ENCODE peak calls at places on chromosome 2, in six cellular contexts. A is foreskin keratinocyte; H is ELF-1; D is stimulated activated naive B cell treated with anti-CD40 and anti-IgM and Interleukin-4, amounts not matched to agents 10 μg/mL and 1 μg/mL and 100 μg/mL, for 72 hours; P is GM23248; W is omental fat pad. Y is an unnamed sample.

GRCh38 chr2:11396690-11396985 is 52.2 kb upstream of the ROCK2 start:
- DNase-seq in D (no peak), H (no peak), P (no peak), A (no peak), W (no peak), Y (no peak)

GRCh38 chr2:98912957-98913915 is 22.8 kb downstream of the CRACDL start:
- DNase-seq in H (no peak), P (peak), W (no peak), A (peak), D (no peak), Y (no peak)

GRCh38 chr2:240024766-240025165 is 376 bp downstream of the NDUFA10 start:
- DNase-seq in P (peak), W (no peak), A (peak), H (peak), D (no peak), Y (peak)

GRCh38 chr2:215904101-215904500 is 109.2 kb downstream of the MREG start:
- DNase-seq in H (no peak), W (no peak), P (peak), A (peak), D (no peak), Y (no peak)

GRCh38 chr2:179218848-179219594 is 45.6 kb downstream of the SESTD1 start:
- DNase-seq in A (peak), H (peak), W (peak), D (peak), P (peak), Y (peak)

GRCh38 chr2:178909507-178909906 is 102.3 kb upstream of the TTN start:
- DNase-seq in W (no peak), H (no peak), P (no peak), A (no peak), D (no peak), Y (no peak)

GRCh38 chr2:207432471-207432870 is 97.3 kb upstream of the CREB1 start:
- DNase-seq in D (no peak), P (peak), H (no peak), W (no peak), A (no peak), Y (no peak)

GRCh38 chr2:23532311-23533013 is 147.5 kb downstream of the KLHL29 start:
- DNase-seq in P (no peak), H (peak), D (no peak), W (no peak), A (no peak), Y (no peak)

GRCh38 chr2:36415623-36416022 is 60.0 kb downstream of the CRIM1 start:
- DNase-seq in D (no peak), H (no peak), W (no peak), A (no peak), P (no peak), Y (no peak)

GRCh38 chr2:122135353-122135947 is 380.0 kb downstream of the TSN start:
- DNase-seq in W (no peak), A (no peak), H (no peak), D (no peak), P (no peak), Y (no peak)

GRCh38 chr2:131040661-131041401 is 52.4 kb downstream of the FAM168B start:
- DNase-seq in A (no peak), H (peak), P (no peak), D (no peak), W (no peak), Y (no peak)

GRCh38 chr2:82834893-82835292 is 1624.2 kb downstream of the SUCLG1 start:
- DNase-seq in W (no peak), H (no peak), A (no peak), P (no peak), D (no peak), Y (no peak)

GRCh38 chr2:132627542-132627941 is 42.5 kb downstream of the LYPD1 start:
- DNase-seq in A (no peak), H (no peak), W (no peak), D (no peak), P (peak), Y (no peak)

GRCh38 chr2:12636837-12637581 is 79.7 kb upstream of the TRIB2 start:
- DNase-seq in H (no peak), D (no peak), A (no peak), W (no peak), P (peak), Y (no peak)

GRCh38 chr2:7736646-7737305 is 819.6 kb downstream of the RNF144A start:
- DNase-seq in P (peak), H (no peak), W (no peak), A (peak), D (no peak), Y (no peak)

GRCh38 chr2:150188801-150189200 is 298.7 kb downstream of the RND3 start:
- DNase-seq in P (no peak), D (no peak), A (no peak), H (no peak), W (no peak), Y (no peak)

GRCh38 chr2:238952261-238952924 is 104.5 kb downstream of the TWIST2 start:
- DNase-seq in P (peak), D (no peak), A (no peak), W (no peak), H (no peak), Y (peak)

GRCh38 chr2:113039158-113039557 is 13.5 kb downstream of the IL36B start:
- DNase-seq in W (no peak), A (no peak), H (no peak), D (no peak), P (no peak), Y (no peak)

GRCh38 chr2:205198130-205198505 is 484.2 kb upstream of the NRP2 start:
- DNase-seq in W (no peak), A (peak), H (no peak), P (peak), D (no peak), Y (no peak)

GRCh38 chr2:26491563-26492167 is 13.7 kb upstream of the OTOF start:
- DNase-seq in P (peak), D (no peak), H (no peak), W (no peak), A (no peak), Y (no peak)

GRCh38 chr2:212970132-212970531 is 181.3 kb downstream of the IKZF2 start:
- DNase-seq in H (no peak), A (peak), P (peak), W (no peak), D (no peak), Y (no peak)

GRCh38 chr2:131673400-131674173 is 145.9 kb downstream of the CCDC74A start:
- DNase-seq in D (peak), A (peak), P (peak), H (peak), W (no peak), Y (peak)

GRCh38 chr2:102618452-102619413 is 620 bp upstream of the SLC9A2 start:
- DNase-seq in H (peak), W (no peak), D (peak), A (peak), P (peak), Y (no peak)

GRCh38 chr2:119293254-119293653 is 69.6 kb downstream of the STEAP3 start:
- DNase-seq in W (no peak), H (no peak), A (peak), D (no peak), P (peak), Y (no peak)

GRCh38 chr2:61537590-61538178 is 472 bp downstream of the XPO1 start:
- DNase-seq in W (peak), P (peak), D (no peak), H (no peak), A (no peak), Y (no peak)

GRCh38 chr2:179332903-179333302 is 68.3 kb upstream of the SESTD1 start:
- DNase-seq in H (no peak), W (no peak), P (peak), D (no peak), A (peak), Y (no peak)

GRCh38 chr2:27211943-27212625 is at the start of the genes ATRAID and SLC5A6:
- DNase-seq in W (peak), H (peak), P (peak), A (peak), D (peak), Y (peak)

GRCh38 chr2:54000524-54000923 is 29.7 kb upstream of the PSME4 start:
- DNase-seq in H (no peak), W (no peak), A (no peak), P (no peak), D (no peak), Y (no peak)

GRCh38 chr2:120453635-120453998 is 107.7 kb downstream of the INHBB start:
- DNase-seq in A (no peak), W (no peak), D (no peak), H (no peak), P (peak), Y (no peak)